ENCODE peak calls at places on chromosome 6, in seven cellular contexts. I, D, Y, G, W, Z and F are unnamed samples.

GRCh38 chr6:151263967-151264366 is 24.2 kb downstream of the AKAP12 start:
- DNase-seq in I (no peak), D (no peak), Y (no peak), G (no peak), W (no peak), Z (no peak), F (no peak)

GRCh38 chr6:32195902-32196681 is 3.6 kb upstream of the GPSM3 start:
- DNase-seq in I (peak), D (peak), Y (peak), G (peak), W (peak), Z (peak), F (no peak)

GRCh38 chr6:109117346-109118035 is 22.2 kb downstream of the CEP57L1 start:
- DNase-seq in I (no peak), D (no peak), Y (no peak), G (no peak), W (no peak), Z (no peak), F (no peak)

GRCh38 chr6:29665942-29666825 is 9.3 kb downstream of the MOG start:
- DNase-seq in I (no peak), D (no peak), Y (no peak), G (no peak), W (no peak), Z (no peak), F (no peak)

GRCh38 chr6:138430361-138431145 is 26.5 kb downstream of the HEBP2 start:
- DNase-seq in I (no peak), D (no peak), Y (no peak), G (no peak), W (no peak), Z (no peak), F (no peak)

GRCh38 chr6:24223131-24223715 is 97.2 kb downstream of the NRSN1 start:
- DNase-seq in I (no peak), D (no peak), Y (no peak), G (no peak), W (no peak), Z (no peak), F (no peak)

GRCh38 chr6:137013031-137013430 is 31.7 kb downstream of the IL20RA start:
- DNase-seq in I (no peak), D (no peak), Y (no peak), G (no peak), W (no peak), Z (peak), F (no peak)

GRCh38 chr6:11164717-11165646 is 53.5 kb upstream of the ERVFRD-1 start:
- DNase-seq in I (no peak), D (no peak), Y (no peak), G (no peak), W (no peak), Z (no peak), F (no peak)

GRCh38 chr6:157272866-157273755 is 50.2 kb downstream of the TMEM242 start:
- DNase-seq in I (peak), D (peak), Y (peak), G (peak), W (peak), Z (no peak), F (no peak)

GRCh38 chr6:133542056-133542821 is 301.1 kb downstream of the EYA4 start:
- DNase-seq in I (no peak), D (no peak), Y (no peak), G (no peak), W (no peak), Z (no peak), F (no peak)

GRCh38 chr6:108716801-108717791 is 131.1 kb upstream of the ARMC2 start:
- DNase-seq in I (no peak), D (no peak), Y (no peak), G (no peak), W (no peak), Z (no peak), F (no peak)

GRCh38 chr6:215335-216034 is 76.8 kb upstream of the DUSP22 start:
- DNase-seq in I (no peak), D (no peak), Y (no peak), G (peak), W (no peak), Z (no peak), F (peak)

GRCh38 chr6:162856885-162857284 is 129.1 kb downstream of the PACRG start:
- DNase-seq in I (peak), D (no peak), Y (peak), G (no peak), W (no peak), Z (peak), F (no peak)

GRCh38 chr6:118509009-118509617 is 39.0 kb upstream of the PLN start:
- DNase-seq in I (peak), D (no peak), Y (peak), G (no peak), W (no peak), Z (peak), F (no peak)

GRCh38 chr6:2943564-2943955 is 27.8 kb downstream of the SERPINB6 start:
- DNase-seq in I (no peak), D (no peak), Y (no peak), G (no peak), W (no peak), Z (no peak), F (no peak)

GRCh38 chr6:122838060-122838780 is 49.2 kb downstream of the SMPDL3A start:
- DNase-seq in I (peak), D (no peak), Y (peak), G (no peak), W (no peak), Z (no peak), F (no peak)

GRCh38 chr6:125944896-125945295 is 11.7 kb upstream of the HINT3 start:
- DNase-seq in I (no peak), D (no peak), Y (no peak), G (no peak), W (no peak), Z (no peak), F (no peak)

GRCh38 chr6:169189227-169189626 is 64.4 kb downstream of the THBS2 start:
- DNase-seq in I (no peak), D (no peak), Y (no peak), G (no peak), W (no peak), Z (no peak), F (no peak)

GRCh38 chr6:127435717-127436220 is 23.4 kb downstream of the KIAA0408 start:
- DNase-seq in I (no peak), D (no peak), Y (no peak), G (no peak), W (no peak), Z (no peak), F (no peak)

GRCh38 chr6:27422651-27423332 is 34.2 kb downstream of the ZNF391 start:
- DNase-seq in I (no peak), D (no peak), Y (no peak), G (no peak), W (no peak), Z (no peak), F (no peak)

GRCh38 chr6:16078064-16078463 is 50.8 kb upstream of the MYLIP start:
- DNase-seq in I (no peak), D (no peak), Y (no peak), G (no peak), W (no peak), Z (no peak), F (no peak)

GRCh38 chr6:117600008-117600743 is 2.1 kb downstream of the GOPC start:
- DNase-seq in I (no peak), D (no peak), Y (no peak), G (no peak), W (no peak), Z (no peak), F (no peak)

GRCh38 chr6:33315753-33316602 is 1.6 kb downstream of the ZBTB22 start:
- DNase-seq in I (no peak), D (no peak), Y (no peak), G (no peak), W (no peak), Z (no peak), F (no peak)

GRCh38 chr6:16228709-16229665 is 9.4 kb upstream of the GMPR start:
- DNase-seq in I (no peak), D (no peak), Y (no peak), G (no peak), W (no peak), Z (no peak), F (no peak)

GRCh38 chr6:166626177-166627038 is 643 bp downstream of the RPS6KA2 start:
- DNase-seq in I (no peak), D (peak), Y (peak), G (peak), W (peak), Z (no peak), F (peak)